ENCODE peak calls at places on chromosomes 1 and 21, in nine cellular contexts. E, I, L, O, T, J, C, F and W are unnamed samples.

GRCh38 chr1:88892146-88892877 is 945 bp upstream of the GTF2B start:
- DNase-seq in E (peak; percentile 12), I (no peak), L (peak; percentile 56), O (peak; percentile 54), T (no peak), J (peak; percentile 59), C (no peak), F (no peak), W (peak; percentile 87)

GRCh38 chr1:24805534-24806301 is 60.5 kb downstream of the CLIC4 start:
- DNase-seq in E (no peak), I (no peak), L (peak; percentile 89), O (no peak), T (no peak), J (peak; percentile 16), C (no peak), F (peak; percentile 79), W (no peak)

GRCh38 chr1:10986525-10986890 is 25.9 kb upstream of the TARDBP start:
- DNase-seq in E (no peak), I (no peak), L (no peak), O (no peak), T (no peak), J (peak; percentile 47), C (no peak), F (no peak), W (no peak)

GRCh38 chr1:235878082-235878781 is 11.5 kb upstream of the LYST start:
- DNase-seq in E (no peak), I (peak; percentile 19), L (no peak), O (no peak), T (no peak), J (no peak), C (no peak), F (no peak), W (no peak)

GRCh38 chr21:42381347-42381984 is 14.4 kb downstream of the TMPRSS3 start:
- DNase-seq in E (no peak), I (no peak), L (peak; percentile 46), O (peak; percentile 82), T (no peak), J (peak; percentile 80), C (no peak), F (no peak), W (peak; percentile 90)

GRCh38 chr1:19007491-19008441 is 51.3 kb upstream of the IFFO2 start:
- DNase-seq in E (no peak), I (no peak), L (no peak), O (peak; percentile 64), T (no peak), J (peak; percentile 95), C (no peak), F (no peak), W (peak; percentile 13)

GRCh38 chr1:46062651-46063319 is 69.6 kb downstream of the PIK3R3 start:
- DNase-seq in E (peak; percentile 17), I (no peak), L (peak; percentile 22), O (no peak), T (no peak), J (no peak), C (no peak), F (no peak), W (peak; percentile 79)

GRCh38 chr1:167507719-167508118 is 10.6 kb downstream of the CD247 start:
- DNase-seq in E (no peak), I (no peak), L (no peak), O (no peak), T (no peak), J (no peak), C (no peak), F (no peak), W (no peak)

GRCh38 chr1:193462629-193463320 is 276.4 kb upstream of the B3GALT2 start:
- DNase-seq in E (no peak), I (no peak), L (peak; percentile 21), O (no peak), T (no peak), J (no peak), C (no peak), F (no peak), W (peak; percentile 14)

GRCh38 chr1:224392411-224393249 is 36.0 kb downstream of the CNIH4 start:
- DNase-seq in E (no peak), I (no peak), L (peak; percentile 70), O (no peak), T (no peak), J (no peak), C (no peak), F (no peak), W (no peak)
- H3K36me3 ChIP-seq in E (peaks cover 6% of the 10 kb centered on the region), I (peaks cover 4% of the 10 kb centered on the region), L (peaks cover 48% of the 10 kb centered on the region), O (peaks cover 97% of the 10 kb centered on the region), T (peaks cover 1% of the 10 kb centered on the region), J (peaks cover 36% of the 10 kb centered on the region), C (peaks cover 97% of the 10 kb centered on the region), F (peaks cover 85% of the 10 kb centered on the region), W (peaks cover 21% of the 10 kb centered on the region)

GRCh38 chr1:20645414-20645813 is 12.2 kb downstream of the PINK1 start:
- DNase-seq in E (no peak), I (no peak), L (no peak), O (no peak), T (no peak), J (no peak), C (no peak), F (peak; percentile 42), W (no peak)
- H3K36me3 ChIP-seq in E (peaks cover 16% of the 10 kb centered on the region), I (no peaks in the 10 kb centered on the region), L (peaks cover 52% of the 10 kb centered on the region), O (peaks cover 19% of the 10 kb centered on the region), T (no peaks in the 10 kb centered on the region), J (peaks cover 25% of the 10 kb centered on the region), C (peaks cover 98% of the 10 kb centered on the region), F (peaks cover 63% of the 10 kb centered on the region), W (peaks cover 31% of the 10 kb centered on the region)

GRCh38 chr1:6953216-6953615 is 168.0 kb downstream of the CAMTA1 start:
- DNase-seq in E (no peak), I (no peak), L (no peak), O (no peak), T (no peak), J (no peak), C (no peak), F (no peak), W (no peak)
- H3K36me3 ChIP-seq in E (no peaks in the 10 kb centered on the region), I (no peaks in the 10 kb centered on the region), L (no peaks in the 10 kb centered on the region), O (no peaks in the 10 kb centered on the region), T (no peaks in the 10 kb centered on the region), J (no peaks in the 10 kb centered on the region), C (no peaks in the 10 kb centered on the region), F (no peaks in the 10 kb centered on the region), W (no peaks in the 10 kb centered on the region)

GRCh38 chr1:119917304-119918055 is 21.2 kb upstream of the ADAM30 start:
- DNase-seq in E (no peak), I (no peak), L (no peak), O (no peak), T (no peak), J (no peak), C (no peak), F (no peak), W (no peak)
- H3K36me3 ChIP-seq in E (peaks cover 13% of the 10 kb centered on the region), I (peaks cover 31% of the 10 kb centered on the region), L (peaks cover 60% of the 10 kb centered on the region), O (peaks cover 83% of the 10 kb centered on the region), T (peaks cover 11% of the 10 kb centered on the region), J (peaks cover 49% of the 10 kb centered on the region), C (peaks cover 83% of the 10 kb centered on the region), F (peaks cover 98% of the 10 kb centered on the region), W (peaks cover 17% of the 10 kb centered on the region)

GRCh38 chr21:34083357-34083756 is 10.0 kb downstream of the MRPS6 start:
- DNase-seq in E (no peak), I (no peak), L (no peak), O (no peak), T (no peak), J (no peak), C (no peak), F (no peak), W (no peak)
- H3K36me3 ChIP-seq in E (no peaks in the 10 kb centered on the region), I (no peaks in the 10 kb centered on the region), L (peaks cover 3% of the 10 kb centered on the region), O (peaks cover 84% of the 10 kb centered on the region), T (no peaks in the 10 kb centered on the region), J (no peaks in the 10 kb centered on the region), C (no peaks in the 10 kb centered on the region), F (peaks cover 13% of the 10 kb centered on the region), W (no peaks in the 10 kb centered on the region)

GRCh38 chr21:28961927-28962326 is 30.8 kb downstream of the LTN1 start:
- DNase-seq in E (no peak), I (no peak), L (no peak), O (no peak), T (no peak), J (no peak), C (no peak), F (no peak), W (no peak)
- H3K36me3 ChIP-seq in E (peaks cover 41% of the 10 kb centered on the region), I (peaks cover 9% of the 10 kb centered on the region), L (peaks cover 8% of the 10 kb centered on the region), O (peaks cover 74% of the 10 kb centered on the region), T (peaks cover 11% of the 10 kb centered on the region), J (peaks cover 24% of the 10 kb centered on the region), C (peaks cover 85% of the 10 kb centered on the region), F (peaks cover 44% of the 10 kb centered on the region), W (peaks cover 14% of the 10 kb centered on the region)

GRCh38 chr1:42183646-42184268 is 19.2 kb upstream of the GUCA2A start:
- DNase-seq in E (no peak), I (no peak), L (no peak), O (no peak), T (no peak), J (no peak), C (no peak), F (peak; percentile 71), W (no peak)
- H3K36me3 ChIP-seq in E (peaks cover 31% of the 10 kb centered on the region), I (peaks cover 3% of the 10 kb centered on the region), L (peaks cover 19% of the 10 kb centered on the region), O (peaks cover 50% of the 10 kb centered on the region), T (peaks cover 13% of the 10 kb centered on the region), J (peaks cover 5% of the 10 kb centered on the region), C (peaks cover 47% of the 10 kb centered on the region), F (peaks cover 9% of the 10 kb centered on the region), W (peaks cover 9% of the 10 kb centered on the region)

GRCh38 chr1:39436842-39437241 is 54.6 kb upstream of the BMP8A start:
- DNase-seq in E (no peak), I (no peak), L (no peak), O (no peak), T (no peak), J (no peak), C (no peak), F (no peak), W (no peak)

GRCh38 chr1:39431927-39432326 is 59.5 kb upstream of the BMP8A start:
- DNase-seq in E (no peak), I (no peak), L (peak; percentile 77), O (no peak), T (no peak), J (no peak), C (no peak), F (peak; percentile 68), W (no peak)

GRCh38 chr1:39435597-39435996 is 55.8 kb upstream of the BMP8A start:
- DNase-seq in E (no peak), I (no peak), L (no peak), O (no peak), T (no peak), J (no peak), C (no peak), F (no peak), W (no peak)

GRCh38 chr1:39438002-39438401 is 53.4 kb upstream of the BMP8A start:
- DNase-seq in E (no peak), I (no peak), L (no peak), O (no peak), T (no peak), J (no peak), C (no peak), F (no peak), W (no peak)

DNA sequence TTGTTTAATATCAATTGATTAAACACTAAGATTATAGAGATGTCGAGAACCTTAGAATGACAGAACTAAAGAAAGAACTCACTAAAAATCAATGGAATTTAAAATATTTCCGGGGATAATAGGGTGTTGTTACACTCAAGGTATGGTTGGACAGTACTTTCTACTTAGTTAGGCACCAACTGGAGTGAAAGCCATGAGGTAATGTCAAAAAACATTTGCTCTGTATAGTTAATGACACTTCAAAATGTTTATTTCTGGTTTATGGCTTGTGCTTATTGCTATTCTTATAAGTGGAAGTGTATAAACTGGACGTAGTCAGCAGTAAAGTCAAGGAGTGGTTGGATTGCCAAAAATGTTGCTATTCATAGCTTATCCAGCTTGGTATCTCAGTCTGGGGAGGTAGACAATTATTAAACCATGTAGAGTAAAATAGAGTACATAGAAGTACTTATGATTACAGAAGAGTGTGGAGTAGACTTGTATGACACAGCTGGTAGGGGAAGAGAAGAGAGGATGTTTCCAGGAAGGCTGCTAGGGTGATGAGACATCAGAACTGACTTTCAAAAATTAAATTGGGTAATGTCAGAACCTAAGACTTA is 56.5 kb upstream of the BMP8A start:
- DNase-seq in E (no peak), I (no peak), L (peak; percentile 47), O (no peak), T (no peak), J (no peak), C (no peak), F (no peak), W (no peak)
- H3K36me3 ChIP-seq in E (peaks cover 67% of the 10 kb centered on the region), I (peaks cover 12% of the 10 kb centered on the region), L (peaks cover 48% of the 10 kb centered on the region), O (peaks cover 94% of the 10 kb centered on the region), T (peaks cover 3% of the 10 kb centered on the region), J (peaks cover 18% of the 10 kb centered on the region), C (peaks cover 100% of the 10 kb centered on the region), F (peaks cover 87% of the 10 kb centered on the region), W (peaks cover 5% of the 10 kb centered on the region)